ENCODE peak calls at places on chromosomes 12 and 14, in five cellular contexts. W is PC-9, J is aorta, F is body of pancreas, O is A549. I is an unnamed sample.

GRCh38 chr12:50536831-50537537 is 32.2 kb downstream of the DIP2B start:
- DNase-seq in W (no peak), J (no peak), F (no peak), O (no peak), I (no peak)

GRCh38 chr12:81759215-81759991 is at the start of gene PPFIA2:
- DNase-seq in W (peak; percentile 2), J (peak; percentile 78), F (peak; percentile 18), O (no peak), I (no peak)

GRCh38 chr14:100428727-100429126 is 105.6 kb downstream of the SLC25A47 start:
- DNase-seq in W (no peak), J (no peak), F (no peak), O (no peak), I (no peak)

GRCh38 chr14:93013368-93013719 is 90.4 kb downstream of the CHGA start:
- DNase-seq in W (no peak), J (no peak), F (no peak), O (no peak), I (no peak)

GRCh38 chr14:30669594-30669993 is 47.5 kb downstream of the SCFD1 start:
- DNase-seq in W (no peak), J (no peak), F (no peak), O (no peak), I (no peak)

GRCh38 chr12:128734391-128734790 is 89.4 kb downstream of the SLC15A4 start:
- DNase-seq in W (no peak), J (no peak), F (no peak), O (no peak), I (no peak)

GRCh38 chr12:1913377-1914115 is 4.9 kb downstream of the CACNA2D4 start:
- DNase-seq in W (no peak), J (peak; percentile 49), F (no peak), O (no peak), I (no peak)

GRCh38 chr14:69326611-69327010 is 66.7 kb downstream of the GALNT16 start:
- DNase-seq in W (no peak), J (peak; percentile 42), F (peak; percentile 1), O (no peak), I (no peak)

GRCh38 chr12:117360551-117361311 is 695 bp downstream of the NOS1 start:
- DNase-seq in W (no peak), J (no peak), F (no peak), O (no peak), I (no peak)

GRCh38 chr14:60106341-60106740 is 14.6 kb downstream of the PCNX4 start:
- DNase-seq in W (no peak), J (no peak), F (no peak), O (no peak), I (peak; percentile 59)

GRCh38 chr14:103512701-103513611 is 9.7 kb downstream of the CKB start:
- DNase-seq in W (no peak), J (peak; percentile 92), F (no peak), O (no peak), I (peak; percentile 79)

GRCh38 chr14:61461808-61462275 is 140.5 kb downstream of the PRKCH start:
- DNase-seq in W (peak; percentile 48), J (no peak), F (peak; percentile 24), O (peak; percentile 73), I (peak; percentile 61)

GRCh38 chr14:32608880-32609279 is 279.8 kb downstream of the AKAP6 start:
- DNase-seq in W (no peak), J (no peak), F (no peak), O (no peak), I (no peak)

GRCh38 chr14:50659327-50659974 is 8.7 kb downstream of the SAV1 start:
- DNase-seq in W (no peak), J (no peak), F (peak; percentile 72), O (no peak), I (no peak)

GRCh38 chr14:35879654-35880249 is 53.6 kb downstream of the BRMS1L start:
- DNase-seq in W (no peak), J (no peak), F (no peak), O (peak; percentile 36), I (no peak)
- H3K27ac ChIP-seq in W (no peak overlapping the region), J (no peak overlapping the region), F (no peak overlapping the region), O (no peak overlapping the region), I (no peak overlapping the region)

GRCh38 chr14:70908918-70909641 is 1.8 kb downstream of the PCNX1 start:
- DNase-seq in W (no peak), J (no peak), F (no peak), O (no peak), I (no peak)

GRCh38 chr14:70907172-70907995 is at the start of gene PCNX1:
- DNase-seq in W (peak; percentile 91), J (peak; percentile 96), F (peak; percentile 83), O (peak; percentile 87), I (peak; percentile 88)

GRCh38 chr14:70906785-70907171 is 481 bp upstream of the PCNX1 start:
- DNase-seq in W (no peak), J (no peak), F (no peak), O (no peak), I (no peak)

GRCh38 chr14:70907996-70908917 is 998 bp downstream of the PCNX1 start:
- DNase-seq in W (peak; percentile 38), J (peak; percentile 85), F (peak; percentile 51), O (peak; percentile 37), I (peak; percentile 92)

DNA sequence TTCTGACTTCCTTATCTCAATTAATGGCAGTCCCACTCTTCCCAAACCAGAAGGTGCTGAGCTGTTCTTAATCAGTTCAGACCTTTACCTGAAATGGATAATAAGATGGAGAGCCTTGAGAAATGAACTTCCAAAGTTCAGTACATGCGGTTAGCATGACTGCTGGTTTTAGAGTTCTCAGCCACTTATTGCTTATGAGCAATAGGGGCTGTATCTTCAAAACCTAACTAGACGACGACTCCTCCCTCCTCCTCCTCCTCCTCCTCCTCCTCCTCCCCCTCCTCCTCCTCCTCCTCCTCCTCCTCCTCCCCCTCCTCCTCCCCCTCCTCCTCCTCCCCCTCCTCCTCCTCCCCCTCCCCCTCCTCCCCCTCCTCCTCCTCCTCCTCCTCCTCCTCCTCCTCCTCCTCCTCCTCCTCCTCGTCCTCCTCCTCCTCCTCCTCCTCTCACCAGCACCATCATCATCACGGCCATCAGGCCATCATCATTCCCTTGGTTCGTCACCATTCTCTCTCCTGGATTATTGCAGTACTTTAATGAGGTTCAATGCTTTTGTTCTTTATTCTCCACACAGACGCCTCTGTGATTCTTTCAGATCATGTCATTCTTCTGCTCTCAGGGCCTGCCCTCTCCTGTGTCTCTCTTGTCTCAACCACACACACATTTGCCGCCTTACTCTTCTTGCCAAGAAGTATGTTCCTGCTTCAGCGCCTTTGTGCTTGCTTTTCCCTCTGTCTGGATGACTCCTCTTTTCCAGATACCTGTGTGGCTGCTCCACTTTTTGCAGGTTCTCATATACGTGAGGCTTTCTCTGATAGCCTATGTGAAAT is 2.7 kb downstream of the PCNX1 start:
- DNase-seq in W (no peak), J (no peak), F (no peak), O (no peak), I (peak; percentile 43)
- H3K4me3 ChIP-seq in W (no peak overlapping the region), J (peak overlapping the region; percentile 72), F (no peak overlapping the region), O (no peak overlapping the region), I (peak overlapping the region; percentile 86)

DNA sequence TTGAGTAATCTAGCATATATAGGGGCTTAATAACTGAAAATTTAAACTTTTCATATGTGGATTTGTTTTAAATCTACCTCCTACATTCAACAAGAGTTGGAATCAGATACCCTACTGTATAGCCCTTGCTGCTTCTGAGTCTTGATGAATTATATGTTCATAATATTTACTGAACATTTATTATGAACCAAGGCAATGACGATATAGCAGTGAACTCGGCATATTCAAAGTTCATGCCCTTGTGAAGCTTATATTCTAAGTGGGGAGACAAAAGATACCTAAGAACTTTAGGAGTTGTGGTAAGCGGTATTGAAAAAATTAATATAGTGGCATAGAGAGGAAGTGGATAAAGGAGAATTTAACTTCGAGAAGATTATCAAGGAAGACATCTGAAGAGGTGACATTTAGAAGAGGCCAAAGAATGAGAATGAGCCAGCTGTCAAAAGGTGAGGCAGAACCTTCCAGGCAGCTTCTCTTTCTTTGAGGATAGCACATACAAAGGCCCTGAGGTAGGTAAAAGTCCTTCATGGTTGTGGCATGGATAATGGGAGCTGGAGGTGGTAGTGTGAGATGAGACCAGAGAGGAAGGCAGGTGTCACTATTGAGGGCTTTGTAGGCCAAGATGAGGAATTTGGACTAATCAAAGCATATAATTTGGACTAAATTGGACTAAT is 10.2 kb downstream of the EID3 start:
- DNase-seq in W (no peak), J (no peak), F (no peak), O (no peak), I (no peak)
- H3K27ac ChIP-seq in W (peak overlapping the region; percentile 77), J (peak overlapping the region; percentile 33), F (no peak overlapping the region), O (peak overlapping the region; percentile 59), I (no peak overlapping the region)

GRCh38 chr14:77140937-77141591 is 527 bp downstream of the ZDHHC22 start:
- DNase-seq in W (peak; percentile 53), J (no peak), F (no peak), O (peak; percentile 78), I (no peak)
- H3K4me3 ChIP-seq in W (no peak overlapping the region), J (no peak overlapping the region), F (no peak overlapping the region), O (peak overlapping the region; percentile 58), I (peak overlapping the region; percentile 23)

I was measured in adrenal gland.